ENCODE peak calls at places on chromosomes 3 and 15, in four cellular contexts. W is ascending aorta; T is stimulated activated CD8-positive, alpha-beta memory T cell treated with anti-CD3 and anti-CD28 coated beads, Interleukin-2, amount 100 ng/mL, for 48 hours; L is K562. Z is an unnamed sample.

GRCh38 chr3:26049956-26050355 is 260.1 kb downstream of the OXSM start:
- DNase-seq in W (no peak), T (no peak), L (no peak), Z (no peak)

GRCh38 chr3:97409612-97410011 is 354.9 kb upstream of the ARL6 start:
- DNase-seq in W (no peak), T (no peak), L (no peak), Z (no peak)

GRCh38 chr3:4834403-4834866 is 144.8 kb upstream of the BHLHE40 start:
- DNase-seq in W (no peak), T (peak), L (peak), Z (no peak)

GRCh38 chr3:87145553-87145952 is 81.6 kb upstream of the CHMP2B start:
- DNase-seq in W (no peak), T (no peak), L (no peak), Z (no peak)

GRCh38 chr15:64151727-64152506 is at the start of gene SNX22:
- DNase-seq in W (no peak), T (no peak), L (no peak), Z (no peak)

GRCh38 chr3:149454746-149455145 is 19.8 kb upstream of the TM4SF4 start:
- DNase-seq in W (no peak), T (no peak), L (no peak), Z (no peak)

GRCh38 chr15:68674975-68675374 is 96.2 kb downstream of the CORO2B start:
- DNase-seq in W (no peak), T (no peak), L (no peak), Z (no peak)

GRCh38 chr3:8441969-8442559 is 59.6 kb upstream of the LMCD1 start:
- DNase-seq in W (no peak), T (no peak), L (peak), Z (peak)

GRCh38 chr3:77931272-77932009 is 891.5 kb downstream of the ROBO2 start:
- DNase-seq in W (no peak), T (no peak), L (no peak), Z (no peak)

GRCh38 chr3:42277676-42278075 is 11.7 kb upstream of the CCK start:
- DNase-seq in W (no peak), T (no peak), L (no peak), Z (no peak)

GRCh38 chr3:73520931-73521461 is 103.7 kb downstream of the PDZRN3 start:
- DNase-seq in W (no peak), T (no peak), L (no peak), Z (no peak)

GRCh38 chr3:51955893-51956770 is 951 bp downstream of the GPR62 start:
- DNase-seq in W (no peak), T (no peak), L (no peak), Z (no peak)

GRCh38 chr3:129421236-129421883 is 7.1 kb downstream of the EFCAB12 start:
- DNase-seq in W (no peak), T (no peak), L (no peak), Z (no peak)

GRCh38 chr3:88921986-88922385 is 185.4 kb upstream of the EPHA3 start:
- DNase-seq in W (no peak), T (no peak), L (no peak), Z (no peak)

GRCh38 chr3:122754867-122755835 is 38.5 kb downstream of the HSPBAP1 start:
- DNase-seq in W (no peak), T (no peak), L (peak), Z (peak)

GRCh38 chr3:99891610-99892285 is 74.1 kb downstream of the CMSS1 start:
- DNase-seq in W (no peak), T (no peak), L (no peak), Z (no peak)

GRCh38 chr15:60392601-60392985 is 5.2 kb downstream of the ANXA2 start:
- DNase-seq in W (no peak), T (no peak), L (no peak), Z (no peak)

GRCh38 chr3:114707225-114707860 is 413.5 kb downstream of the TIGIT start:
- DNase-seq in W (no peak), T (no peak), L (no peak), Z (no peak)

GRCh38 chr3:131083190-131083863 is 56.6 kb downstream of the NEK11 start:
- DNase-seq in W (no peak), T (no peak), L (no peak), Z (no peak)

GRCh38 chr15:74387141-74387541 is 19.7 kb upstream of the CYP11A1 start:
- DNase-seq in W (no peak), T (no peak), L (peak), Z (no peak)

GRCh38 chr15:25394893-25395292 is 43.9 kb downstream of the UBE3A start:
- DNase-seq in W (no peak), T (no peak), L (no peak), Z (no peak)

GRCh38 chr3:23738946-23739345 is 66.8 kb upstream of the UBE2E1 start:
- DNase-seq in W (no peak), T (no peak), L (no peak), Z (no peak)

GRCh38 chr15:52440414-52440813 is 88.3 kb downstream of the MYO5A start:
- DNase-seq in W (no peak), T (peak), L (no peak), Z (no peak)

GRCh38 chr15:101000271-101000681 is 81.1 kb downstream of the LRRK1 start:
- DNase-seq in W (no peak), T (no peak), L (no peak), Z (no peak)

GRCh38 chr3:5754602-5755001 is 567.1 kb downstream of the EDEM1 start:
- DNase-seq in W (no peak), T (no peak), L (peak), Z (no peak)

GRCh38 chr15:77112819-77113569 is 42.1 kb upstream of the TSPAN3 start:
- DNase-seq in W (no peak), T (no peak), L (no peak), Z (no peak)

GRCh38 chr3:104673981-104674380 is 692.7 kb upstream of the ALCAM start:
- DNase-seq in W (no peak), T (no peak), L (no peak), Z (no peak)